ENCODE peak calls at places on chromosomes 2 and 18, in six cellular contexts. V is neural progenitor cell, H is psoas muscle, O is BJ, X is RWPE1, C is natural killer cell. Z is an unnamed sample.

GRCh38 chr2:135997380-135997779 is 12.0 kb upstream of the DARS1 start:
- DNase-seq in V (peak), H (no peak), O (no peak), X (no peak), C (no peak), Z (peak)

GRCh38 chr2:111209045-111209514 is 88.4 kb downstream of the BCL2L11 start:
- DNase-seq in V (no peak), H (no peak), O (no peak), X (no peak), C (no peak), Z (no peak)

GRCh38 chr2:196957881-196958525 is 31.5 kb upstream of the PGAP1 start:
- DNase-seq in V (peak), H (no peak), O (no peak), X (no peak), C (no peak), Z (no peak)

GRCh38 chr2:202025816-202026215 is 7.8 kb upstream of the FZD7 start:
- DNase-seq in V (no peak), H (no peak), O (no peak), X (no peak), C (no peak), Z (no peak)

GRCh38 chr18:45621068-45621511 is 5.8 kb downstream of the SLC14A2 start:
- DNase-seq in V (peak), H (peak), O (no peak), X (peak), C (peak), Z (no peak)

GRCh38 chr18:35311506-35311905 is 21.5 kb upstream of the ZSCAN30 start:
- DNase-seq in V (no peak), H (no peak), O (no peak), X (peak), C (no peak), Z (no peak)

GRCh38 chr2:61492476-61492875 is 21.6 kb upstream of the USP34 start:
- DNase-seq in V (no peak), H (no peak), O (no peak), X (no peak), C (no peak), Z (no peak)

GRCh38 chr18:69817335-69817935 is 130.2 kb downstream of the CD226 start:
- DNase-seq in V (no peak), H (no peak), O (peak), X (peak), C (no peak), Z (no peak)

GRCh38 chr18:2905802-2906521 is 59.2 kb downstream of the EMILIN2 start:
- DNase-seq in V (peak), H (peak), O (no peak), X (peak), C (peak), Z (no peak)

GRCh38 chr18:24915547-24915946 is 436.4 kb downstream of the ZNF521 start:
- DNase-seq in V (no peak), H (no peak), O (peak), X (peak), C (no peak), Z (no peak)

GRCh38 chr2:6524678-6525367 is 340.9 kb downstream of the CMPK2 start:
- DNase-seq in V (no peak), H (no peak), O (no peak), X (no peak), C (no peak), Z (no peak)

GRCh38 chr2:17756629-17757028 is 2.7 kb downstream of the GEN1 start:
- DNase-seq in V (no peak), H (no peak), O (no peak), X (no peak), C (no peak), Z (no peak)

GRCh38 chr18:51278045-51278649 is 80.7 kb upstream of the MEX3C start:
- DNase-seq in V (peak), H (no peak), O (no peak), X (peak), C (no peak), Z (no peak)
- TF ChIP-seq CTCF in V (peak), H (peak), O (peak), X (peak), C (peak), Z (peak)

DNA sequence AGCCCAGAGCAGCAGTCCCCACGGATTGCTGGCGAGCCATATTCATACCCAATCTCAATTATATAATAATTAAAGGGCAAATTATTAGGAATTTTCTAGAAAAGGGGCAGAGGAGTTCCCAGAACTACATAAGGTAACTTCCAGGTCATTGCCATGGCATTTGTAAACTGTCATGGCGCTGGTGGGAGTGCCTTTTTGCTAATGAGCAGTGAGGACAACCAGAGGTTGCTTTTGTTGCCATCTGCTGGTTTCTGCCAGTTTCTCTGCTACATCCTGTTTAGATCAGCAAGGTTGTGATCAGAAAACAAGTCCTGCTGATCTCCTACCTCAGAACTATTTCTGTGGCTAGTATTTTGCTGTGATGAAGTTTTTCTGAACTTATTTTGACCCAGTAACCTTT is 159.8 kb upstream of the PIEZO2 start:
- DNase-seq in V (no peak), H (no peak), O (no peak), X (no peak), C (no peak), Z (no peak)
- TF ChIP-seq CTCF in V (no peak), H (no peak), O (peak), X (no peak), C (no peak), Z (no peak)

GRCh38 chr2:55952415-55952814 is 28.8 kb upstream of the EFEMP1 start:
- DNase-seq in V (no peak), H (no peak), O (no peak), X (no peak), C (no peak), Z (no peak)
- TF ChIP-seq CTCF in V (no peak), H (no peak), O (no peak), X (no peak), C (no peak), Z (no peak)

GRCh38 chr2:29329899-29330298 is 214.7 kb downstream of the CLIP4 start:
- DNase-seq in V (no peak), H (no peak), O (no peak), X (no peak), C (no peak), Z (no peak)
- TF ChIP-seq CTCF in V (peak), H (no peak), O (peak), X (no peak), C (peak), Z (peak)

DNA sequence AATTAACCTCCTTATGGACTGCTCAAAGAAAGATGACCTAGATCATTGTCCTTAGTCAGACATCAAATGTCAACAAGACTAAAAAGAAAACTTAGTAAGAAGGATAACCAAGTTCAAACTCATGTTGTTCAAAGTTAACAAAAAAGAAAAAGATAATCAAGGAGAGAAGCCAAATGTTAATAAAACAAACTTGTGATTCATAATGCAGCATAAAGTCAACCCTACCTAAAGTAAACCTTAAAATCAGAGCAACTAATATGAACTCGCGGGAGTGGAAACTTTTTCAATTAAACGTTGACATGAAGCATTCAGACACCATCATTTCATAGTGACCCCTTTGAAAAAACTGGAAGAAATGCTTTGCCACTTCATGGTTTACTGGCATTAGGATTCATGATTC is 52.9 kb downstream of the DNER start:
- DNase-seq in V (no peak), H (no peak), O (no peak), X (no peak), C (no peak), Z (no peak)
- TF ChIP-seq CTCF in V (no peak), H (no peak), O (no peak), X (no peak), C (no peak), Z (no peak)

DNA sequence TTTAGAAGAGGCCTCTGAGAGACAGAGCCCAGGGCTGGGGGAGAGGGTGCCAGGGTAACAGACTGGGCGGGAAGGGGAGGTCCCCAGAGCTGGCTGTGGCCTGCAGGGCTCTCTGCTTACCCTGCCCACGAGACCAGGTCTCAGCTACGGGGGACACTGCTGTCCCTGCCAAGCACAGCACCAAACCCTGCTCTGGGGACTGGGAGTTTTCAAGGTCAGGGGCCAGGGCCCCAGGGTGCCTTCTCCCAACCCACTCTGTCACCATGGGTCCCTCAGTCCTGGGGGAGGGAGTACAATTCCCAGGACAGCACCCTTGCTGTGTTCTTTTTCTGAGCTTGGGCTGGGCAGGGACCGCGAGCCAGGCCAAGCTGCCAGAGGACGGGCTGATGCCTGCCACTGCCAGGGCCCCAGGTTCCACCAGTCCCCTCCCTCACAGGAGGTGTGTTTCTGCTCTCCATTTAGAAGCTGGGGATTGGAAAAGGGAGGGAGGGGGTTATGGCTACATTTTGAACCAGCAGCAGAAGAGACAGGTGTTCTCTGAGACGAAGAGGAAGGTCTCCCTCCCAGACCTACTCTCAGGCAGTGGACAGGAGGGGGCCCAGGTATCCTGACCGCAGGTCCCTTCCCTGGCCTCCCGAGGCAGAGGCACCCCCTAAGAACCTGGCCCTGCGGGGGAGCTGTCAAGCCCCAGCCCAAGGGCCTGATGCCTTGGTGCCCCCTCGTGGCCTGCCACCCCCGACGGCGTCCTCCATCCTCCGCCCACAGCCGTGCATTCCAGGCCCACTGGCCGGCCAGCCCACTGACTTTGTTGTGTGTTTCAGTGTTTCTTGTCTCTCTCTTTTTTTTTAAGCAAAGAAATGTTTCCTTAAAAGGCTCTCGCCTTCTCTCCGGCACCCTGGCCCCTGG is 80.4 kb downstream of the TNS1 start:
- DNase-seq in V (peak), H (peak), O (no peak), X (no peak), C (no peak), Z (no peak)
- TF ChIP-seq CTCF in V (peak), H (peak), O (no peak), X (no peak), C (no peak), Z (no peak)

DNA sequence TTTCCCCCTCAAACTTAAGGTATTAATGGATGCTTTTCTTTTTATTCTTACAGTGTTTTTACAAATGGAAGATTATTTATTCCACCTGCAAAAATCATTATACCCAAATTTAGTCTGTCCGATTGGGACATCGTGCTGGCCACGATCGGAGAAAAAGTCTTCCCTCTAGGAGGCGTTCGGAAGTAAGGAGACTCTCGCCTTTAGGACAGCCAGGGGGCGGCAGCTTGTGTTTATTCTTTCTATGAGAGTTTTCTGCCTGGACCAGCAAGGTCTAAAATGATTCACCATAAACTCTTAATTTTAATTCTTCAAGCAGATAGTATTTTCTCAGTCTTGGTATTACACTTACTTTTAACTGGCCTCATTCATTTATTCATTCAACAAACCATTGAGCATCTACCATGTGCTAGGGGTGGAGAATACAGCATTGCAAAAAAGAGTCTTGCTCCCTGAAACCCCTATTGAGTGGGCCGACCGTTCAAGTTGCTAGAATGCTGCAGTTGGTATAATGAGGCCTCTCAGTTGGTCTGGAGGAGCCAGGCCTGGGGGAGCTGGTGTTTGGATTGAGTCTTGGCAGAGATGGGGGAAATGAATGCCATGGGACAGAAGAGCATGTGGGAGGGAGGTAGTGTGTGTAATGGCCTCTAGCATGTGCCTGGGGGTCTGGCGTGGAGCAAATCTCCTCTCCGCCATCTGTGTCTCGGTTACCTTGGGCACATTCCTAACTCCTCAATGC is 38.7 kb downstream of the DCDC2C start:
- DNase-seq in V (peak), H (no peak), O (no peak), X (no peak), C (no peak), Z (no peak)
- TF ChIP-seq CTCF in V (peak), H (no peak), O (no peak), X (no peak), C (no peak), Z (no peak)

DNA sequence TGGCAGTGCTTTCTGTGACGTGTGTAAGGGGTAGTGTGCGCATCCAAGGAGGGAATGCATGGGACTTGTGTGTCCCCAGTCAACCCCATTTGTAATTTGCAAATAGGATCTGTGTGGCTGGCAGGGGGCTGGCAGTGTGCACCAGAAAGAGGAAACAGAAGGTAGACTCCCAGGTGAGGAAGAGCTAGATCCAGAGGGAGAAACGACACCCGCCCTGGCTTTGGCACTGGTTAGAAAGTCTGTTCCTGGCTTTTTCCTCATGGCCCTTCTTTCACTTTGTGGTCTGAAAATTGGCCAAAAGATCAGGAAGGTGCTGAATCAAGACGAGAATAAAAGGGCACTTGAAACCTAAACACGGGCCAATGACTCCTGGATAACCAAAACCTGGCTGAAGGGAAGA is 33.3 kb downstream of the PRKCE start:
- DNase-seq in V (no peak), H (no peak), O (no peak), X (no peak), C (no peak), Z (no peak)
- TF ChIP-seq CTCF in V (no peak), H (no peak), O (no peak), X (no peak), C (no peak), Z (no peak)

Z was measured in CD14-positive monocyte.